ENCODE peak calls at places on chromosome 9, in nine cellular contexts. P is A549, J is tibial nerve, Y is transverse colon, T is breast epithelium, E is upper lobe of left lung, N is ovary, O is heart left ventricle, X is H1. L is an unnamed sample.

GRCh38 chr9:108634669-108635462 is 220.9 kb downstream of the ACTL7B start:
- DNase-seq in O (no peak), J (no peak), P (peak), E (no peak), T (no peak), Y (no peak), N (no peak), X (no peak), L (no peak)

GRCh38 chr9:134571946-134572914 is 69.4 kb upstream of the COL5A1 start:
- DNase-seq in N (peak), T (no peak), E (peak), J (peak), X (no peak), Y (no peak), P (no peak), O (no peak), L (peak)

GRCh38 chr9:22064957-22065356 is 55.9 kb upstream of the CDKN2B start:
- DNase-seq in P (no peak), Y (no peak), E (no peak), T (no peak), O (no peak), J (no peak), N (no peak), X (no peak), L (no peak)

GRCh38 chr9:101380295-101380694 is 4.5 kb downstream of the BAAT start:
- DNase-seq in O (no peak), T (no peak), X (no peak), P (no peak), N (no peak), J (no peak), E (no peak), Y (no peak), L (no peak)

GRCh38 chr9:34465468-34465867 is 6.9 kb downstream of the DNAI1 start:
- DNase-seq in X (no peak), T (no peak), J (no peak), E (no peak), O (no peak), Y (no peak), N (no peak), P (no peak), L (no peak)

GRCh38 chr9:126474201-126474765 is 139.4 kb upstream of the LMX1B start:
- DNase-seq in Y (no peak), E (no peak), X (no peak), J (no peak), O (no peak), N (no peak), T (no peak), P (no peak), L (no peak)

GRCh38 chr9:96867282-96867814 is 13.0 kb upstream of the ZNF782 start:
- DNase-seq in N (no peak), T (no peak), X (no peak), Y (no peak), P (no peak), O (no peak), J (no peak), E (no peak), L (no peak)

GRCh38 chr9:125549465-125550215 is 157.4 kb downstream of the MAPKAP1 start:
- DNase-seq in T (peak), Y (peak), O (no peak), P (no peak), E (no peak), X (no peak), J (peak), N (peak), L (no peak)

GRCh38 chr9:18393340-18394130 is 80.4 kb upstream of the ADAMTSL1 start:
- DNase-seq in E (no peak), P (peak), N (peak), J (peak), O (peak), X (no peak), T (peak), Y (peak), L (no peak)

GRCh38 chr9:101509572-101509971 is 24.1 kb upstream of the RNF20 start:
- DNase-seq in O (no peak), Y (no peak), X (no peak), J (no peak), P (no peak), E (no peak), T (no peak), N (no peak), L (no peak)

GRCh38 chr9:81374881-81375280 is 314.5 kb downstream of the TLE1 start:
- DNase-seq in J (no peak), E (no peak), X (no peak), O (peak), Y (no peak), P (no peak), T (no peak), N (no peak), L (no peak)

GRCh38 chr9:92713528-92713927 is 43.6 kb upstream of the IPPK start:
- DNase-seq in P (no peak), E (no peak), N (no peak), X (no peak), O (no peak), Y (no peak), T (no peak), J (no peak), L (no peak)

GRCh38 chr9:95506692-95507455 is 9.9 kb downstream of the PTCH1 start:
- DNase-seq in J (no peak), Y (peak), E (peak), O (peak), X (no peak), T (no peak), N (peak), P (peak), L (peak)

GRCh38 chr9:24258626-24259025 is 287.1 kb downstream of the IZUMO3 start:
- DNase-seq in N (no peak), E (no peak), O (no peak), T (no peak), X (no peak), J (no peak), Y (no peak), P (no peak), L (no peak)

GRCh38 chr9:93950619-93951601 is 4.2 kb downstream of the BARX1 start:
- DNase-seq in P (no peak), O (no peak), J (peak), E (peak), N (no peak), Y (peak), X (no peak), T (no peak), L (no peak)

GRCh38 chr9:121652037-121652837 is 803 bp downstream of the DAB2IP start:
- DNase-seq in E (no peak), Y (peak), N (peak), O (peak), X (no peak), J (no peak), P (no peak), T (no peak), L (peak)

GRCh38 chr9:124767830-124768229 is 3.3 kb downstream of the NR6A1 start:
- DNase-seq in Y (no peak), P (no peak), J (no peak), O (no peak), N (no peak), T (no peak), X (no peak), E (no peak), L (no peak)

GRCh38 chr9:78601957-78602565 is 305.1 kb downstream of the PSAT1 start:
- DNase-seq in T (no peak), X (no peak), J (peak), E (no peak), N (no peak), O (no peak), P (peak), Y (no peak), L (no peak)

DNA sequence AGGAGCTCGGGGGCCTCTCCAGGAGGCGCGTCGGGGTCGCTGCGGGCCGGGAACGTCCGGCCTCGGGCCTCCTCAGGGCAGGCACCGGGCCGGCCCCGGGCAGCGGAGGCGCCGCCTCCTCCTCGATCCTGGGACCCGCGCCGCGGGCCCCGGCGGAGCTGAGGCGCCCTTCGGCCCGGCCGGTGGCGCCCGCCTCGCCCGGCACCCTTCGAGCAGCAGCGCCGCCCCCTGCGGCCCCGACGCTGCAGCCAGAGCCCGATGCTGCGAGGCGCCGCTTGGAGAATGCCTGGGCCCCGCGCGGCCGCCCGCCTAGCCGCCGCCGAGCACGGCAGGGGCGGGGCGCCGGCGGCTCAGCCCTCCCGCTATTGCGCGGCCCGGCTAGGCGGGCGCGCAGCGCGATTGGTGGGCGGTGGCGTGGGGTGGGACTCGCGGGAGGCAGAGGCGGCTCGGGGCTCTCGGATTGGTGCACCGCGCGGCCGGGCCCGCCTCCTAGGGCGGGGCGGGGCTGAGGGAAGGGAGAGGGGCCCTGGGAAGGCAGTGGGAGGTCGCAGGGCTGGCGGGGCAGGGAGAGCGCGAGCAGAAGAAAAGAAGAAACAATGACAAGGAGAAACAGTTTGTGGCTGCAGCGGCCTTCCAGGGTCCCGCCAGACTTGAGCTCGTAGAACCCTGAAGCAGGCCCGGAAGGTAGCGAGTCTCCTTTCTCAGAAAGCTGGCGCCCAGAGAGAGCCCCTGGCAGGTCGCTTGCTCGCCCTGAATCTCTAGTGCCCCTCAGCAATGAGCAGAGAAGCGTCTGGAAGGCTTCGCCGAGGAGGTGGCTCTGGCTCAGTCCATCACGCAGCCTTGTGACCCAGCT is at the start of gene EEIG1:
- DNase-seq in P (peak), J (peak), N (peak), O (peak), X (peak), E (peak), Y (peak), T (peak), L (peak)
- TF ChIP-seq POLR2A in P (peak), J (peak), N (peak), O (peak), X (no peak), E (peak), Y (peak), T (no peak), L (peak)

DNA sequence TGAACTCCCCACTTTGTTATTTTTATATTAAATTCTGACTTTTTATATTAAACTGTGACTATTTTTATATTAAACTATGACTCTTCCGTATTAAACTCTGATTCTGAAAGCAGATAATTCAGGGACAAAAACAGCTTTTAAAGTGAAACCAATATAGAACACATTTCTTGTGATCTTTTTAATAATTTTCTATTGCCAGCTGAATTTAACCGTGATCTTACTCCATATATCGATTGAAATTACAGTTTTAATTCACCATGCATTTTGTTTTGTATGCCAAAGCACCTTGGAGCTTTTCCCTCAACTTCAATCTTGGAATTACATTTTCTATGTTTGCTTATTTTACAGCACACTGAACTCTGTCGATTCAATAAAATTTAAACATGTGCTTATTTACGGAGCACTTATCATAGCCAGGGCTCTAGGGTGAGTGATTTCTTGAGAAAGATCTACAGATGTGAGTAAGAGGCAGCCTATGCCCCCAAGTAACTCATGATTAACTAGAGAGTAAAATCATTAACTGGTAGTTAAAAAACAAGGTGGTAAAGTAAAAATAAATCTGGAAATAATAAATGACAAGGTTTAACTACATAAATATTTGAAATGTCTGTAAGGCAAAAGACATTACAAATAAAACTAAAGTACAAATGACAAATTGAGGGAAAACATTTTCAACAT is 72.9 kb upstream of the ALDH1B1 start:
- DNase-seq in N (no peak), O (no peak), T (no peak), Y (no peak), E (no peak), P (no peak), J (no peak), X (no peak), L (no peak)
- H3K4me3 ChIP-seq in N (no peak), O (no peak), T (peak), Y (no peak), E (peak), P (no peak), J (no peak), X (no peak), L (no peak)

DNA sequence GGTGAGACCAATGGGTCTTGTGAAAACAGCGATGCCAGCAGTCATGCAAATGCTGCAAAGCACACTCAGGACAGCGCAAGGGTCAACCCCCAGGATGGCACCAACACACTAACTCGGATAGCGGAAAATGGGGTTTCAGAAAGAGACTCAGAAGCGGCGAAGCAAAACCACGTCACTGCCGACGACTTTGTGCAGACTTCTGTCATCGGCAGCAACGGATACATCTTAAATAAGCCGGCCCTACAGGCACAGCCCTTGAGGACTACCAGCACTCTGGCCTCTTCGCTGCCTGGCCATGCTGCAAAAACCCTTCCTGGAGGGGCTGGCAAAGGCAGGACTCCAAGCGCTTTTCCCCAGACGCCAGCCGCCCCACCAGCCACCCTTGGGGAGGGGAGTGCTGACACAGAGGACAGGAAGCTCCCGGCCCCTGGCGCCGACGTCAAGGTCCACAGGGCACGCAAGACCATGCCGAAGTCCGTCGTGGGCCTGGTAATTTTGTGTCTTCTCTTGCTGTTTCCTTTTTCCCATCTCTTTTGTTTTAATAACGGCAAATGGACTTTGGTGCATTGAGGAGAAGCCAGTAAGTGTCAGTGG is 98.0 kb downstream of the EHMT1 start:
- DNase-seq in Y (no peak), E (no peak), X (no peak), J (no peak), T (no peak), O (no peak), P (no peak), N (no peak), L (no peak)
- H3K27ac ChIP-seq in Y (no peak), E (no peak), X (no peak), J (no peak), T (no peak), O (no peak), P (no peak), N (no peak), L (no peak)

GRCh38 chr9:132978451-132979087 is at the start of gene GFI1B:
- DNase-seq in E (no peak), X (no peak), P (no peak), Y (no peak), N (no peak), J (no peak), T (no peak), O (no peak), L (no peak)
- TF ChIP-seq POLR2A in E (no peak), X (no peak), P (no peak), Y (no peak), N (no peak), J (no peak), T (no peak), O (no peak), L (no peak)

GRCh38 chr9:120353501-120353900 is 226.5 kb downstream of the CDK5RAP2 start:
- DNase-seq in P (no peak), O (no peak), T (no peak), X (no peak), E (no peak), Y (no peak), N (peak), J (no peak), L (no peak)

GRCh38 chr9:120345379-120345778 is 234.6 kb downstream of the CDK5RAP2 start:
- DNase-seq in T (no peak), J (no peak), X (no peak), N (no peak), E (no peak), O (no peak), Y (no peak), P (no peak), L (no peak)

GRCh38 chr9:120351106-120351505 is 228.9 kb downstream of the CDK5RAP2 start:
- DNase-seq in E (no peak), X (no peak), Y (no peak), N (no peak), O (no peak), J (no peak), P (no peak), T (no peak), L (no peak)

GRCh38 chr9:120350596-120350995 is 229.4 kb downstream of the CDK5RAP2 start:
- DNase-seq in N (no peak), O (no peak), T (no peak), X (no peak), Y (no peak), J (no peak), E (no peak), P (no peak), L (no peak)

DNA sequence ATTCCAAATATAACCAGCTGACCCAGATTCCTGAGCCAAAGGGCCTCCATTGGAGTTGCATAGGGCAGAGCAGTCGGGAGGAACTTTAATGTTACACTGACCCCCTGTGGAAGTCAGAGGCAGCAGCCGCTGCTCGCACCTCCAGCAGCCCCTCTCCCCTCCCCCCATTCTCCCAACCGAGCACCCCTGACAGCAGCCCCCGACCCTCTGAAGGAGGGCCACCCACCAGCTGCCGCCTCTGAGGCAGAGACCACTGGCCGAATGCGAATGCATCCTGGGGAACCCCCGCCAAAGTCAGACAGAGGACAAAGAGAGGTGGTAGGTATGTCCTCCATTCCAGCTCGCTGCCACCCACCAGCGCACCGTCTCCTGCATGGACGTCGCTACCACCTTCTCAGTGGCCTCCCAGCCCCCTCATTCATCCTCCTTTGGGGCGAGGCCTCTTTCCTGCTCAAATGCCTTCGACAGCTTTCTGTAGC is 231.0 kb downstream of the CDK5RAP2 start:
- DNase-seq in X (peak), E (peak), Y (no peak), N (no peak), P (peak), O (no peak), T (no peak), J (no peak), L (no peak)
- H3K4me3 ChIP-seq in X (no peak), E (no peak), Y (no peak), N (no peak), P (no peak), O (no peak), T (no peak), J (no peak), L (no peak)

GRCh38 chr9:73153793-73154227 is 2.1 kb downstream of the ANXA1 start:
- DNase-seq in O (no peak), T (no peak), N (no peak), E (no peak), J (no peak), X (no peak), P (peak), Y (no peak), L (no peak)

GRCh38 chr9:73155968-73156592 is 4.4 kb downstream of the ANXA1 start:
- DNase-seq in Y (no peak), P (no peak), N (no peak), X (no peak), J (no peak), O (no peak), T (no peak), E (no peak), L (no peak)

GRCh38 chr9:73154271-73154670 is 2.6 kb downstream of the ANXA1 start:
- DNase-seq in T (no peak), Y (no peak), X (no peak), J (no peak), N (no peak), O (no peak), E (no peak), P (no peak), L (no peak)

GRCh38 chr9:73155389-73155788 is 3.7 kb downstream of the ANXA1 start:
- DNase-seq in E (no peak), J (no peak), P (no peak), X (no peak), Y (no peak), O (no peak), T (no peak), N (no peak), L (no peak)

DNA sequence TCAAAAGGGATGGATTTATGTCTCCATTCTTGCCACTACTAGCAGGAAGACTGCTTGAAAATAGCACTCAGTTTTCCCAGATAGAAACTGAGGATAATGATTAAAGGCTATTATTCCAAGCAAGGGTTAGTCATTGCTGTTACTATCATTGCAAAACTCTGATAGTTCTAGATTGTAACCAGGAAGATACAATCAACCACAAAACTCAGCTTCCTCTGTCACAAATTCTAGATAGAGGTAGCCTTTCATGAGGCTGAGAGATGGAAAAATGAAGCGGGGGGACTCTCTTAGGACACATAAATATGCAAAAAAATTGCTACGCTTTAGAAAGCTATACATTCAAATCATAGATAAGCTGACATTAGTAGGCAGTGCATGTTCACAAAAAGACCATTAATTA is 3.1 kb downstream of the ANXA1 start:
- DNase-seq in T (no peak), O (no peak), X (no peak), E (no peak), P (no peak), N (no peak), Y (no peak), J (no peak), L (no peak)
- H3K27ac ChIP-seq in T (peak), O (no peak), X (no peak), E (peak), P (peak), N (no peak), Y (peak), J (peak), L (peak)